ENCODE peak calls at places on chromosomes 1 and 21, in seven cellular contexts. One of them, this sample, is unnamed.

GRCh38 chr1:52142220-52143153 is 598 bp downstream of the ZFYVE9 start:
- DNase-seq in astrocyte of the cerebellum: peak
- DNase-seq in omental fat pad: no peak
- DNase-seq in activated T-helper 2 cell treated with anti-CD3 and anti-CD28 coated beads, Interferon-gamma antibody, Interleukin-2, Interleukin-4, amounts not matched to agents 10 μg/mL and 5 μg/mL and 100 μg/mL, durations not matched to agents 14 hours and 24 hours and 36 hours: peak
- DNase-seq in EL: peak
- DNase-seq in activated naive CD8-positive, alpha-beta T cell treated with anti-CD3 and anti-CD28 coated beads, Interleukin-2, amount 50 U/mL, for 24 hours: peak
- DNase-seq in cardiac fibroblast: peak
- DNase-seq in this sample: peak

GRCh38 chr1:111832521-111833155 is 76.9 kb downstream of the DDX20 start:
- DNase-seq in activated naive CD8-positive, alpha-beta T cell treated with anti-CD3 and anti-CD28 coated beads, Interleukin-2, amount 50 U/mL, for 24 hours: no peak
- DNase-seq in EL: no peak
- DNase-seq in cardiac fibroblast: no peak
- DNase-seq in activated T-helper 2 cell treated with anti-CD3 and anti-CD28 coated beads, Interferon-gamma antibody, Interleukin-2, Interleukin-4, amounts not matched to agents 10 μg/mL and 5 μg/mL and 100 μg/mL, durations not matched to agents 14 hours and 24 hours and 36 hours: no peak
- DNase-seq in omental fat pad: no peak
- DNase-seq in astrocyte of the cerebellum: no peak
- DNase-seq in this sample: no peak

GRCh38 chr1:119222271-119222670 is 81.8 kb upstream of the WARS2 start:
- DNase-seq in EL: no peak
- DNase-seq in activated naive CD8-positive, alpha-beta T cell treated with anti-CD3 and anti-CD28 coated beads, Interleukin-2, amount 50 U/mL, for 24 hours: no peak
- DNase-seq in cardiac fibroblast: no peak
- DNase-seq in omental fat pad: no peak
- DNase-seq in activated T-helper 2 cell treated with anti-CD3 and anti-CD28 coated beads, Interferon-gamma antibody, Interleukin-2, Interleukin-4, amounts not matched to agents 10 μg/mL and 5 μg/mL and 100 μg/mL, durations not matched to agents 14 hours and 24 hours and 36 hours: no peak
- DNase-seq in astrocyte of the cerebellum: no peak
- DNase-seq in this sample: no peak

GRCh38 chr1:20237646-20238045 is 51.3 kb upstream of the PLA2G2C start:
- DNase-seq in activated T-helper 2 cell treated with anti-CD3 and anti-CD28 coated beads, Interferon-gamma antibody, Interleukin-2, Interleukin-4, amounts not matched to agents 10 μg/mL and 5 μg/mL and 100 μg/mL, durations not matched to agents 14 hours and 24 hours and 36 hours: no peak
- DNase-seq in cardiac fibroblast: no peak
- DNase-seq in EL: no peak
- DNase-seq in omental fat pad: no peak
- DNase-seq in activated naive CD8-positive, alpha-beta T cell treated with anti-CD3 and anti-CD28 coated beads, Interleukin-2, amount 50 U/mL, for 24 hours: no peak
- DNase-seq in astrocyte of the cerebellum: no peak
- DNase-seq in this sample: no peak

GRCh38 chr1:212621043-212621829 is 12.7 kb downstream of the ATF3 start:
- DNase-seq in EL: no peak
- DNase-seq in cardiac fibroblast: no peak
- DNase-seq in astrocyte of the cerebellum: no peak
- DNase-seq in activated T-helper 2 cell treated with anti-CD3 and anti-CD28 coated beads, Interferon-gamma antibody, Interleukin-2, Interleukin-4, amounts not matched to agents 10 μg/mL and 5 μg/mL and 100 μg/mL, durations not matched to agents 14 hours and 24 hours and 36 hours: no peak
- DNase-seq in omental fat pad: no peak
- DNase-seq in activated naive CD8-positive, alpha-beta T cell treated with anti-CD3 and anti-CD28 coated beads, Interleukin-2, amount 50 U/mL, for 24 hours: no peak
- DNase-seq in this sample: no peak

GRCh38 chr1:28171246-28171645 is 5.2 kb downstream of the PTAFR start:
- DNase-seq in cardiac fibroblast: no peak
- DNase-seq in activated naive CD8-positive, alpha-beta T cell treated with anti-CD3 and anti-CD28 coated beads, Interleukin-2, amount 50 U/mL, for 24 hours: no peak
- DNase-seq in omental fat pad: no peak
- DNase-seq in astrocyte of the cerebellum: no peak
- DNase-seq in EL: no peak
- DNase-seq in activated T-helper 2 cell treated with anti-CD3 and anti-CD28 coated beads, Interferon-gamma antibody, Interleukin-2, Interleukin-4, amounts not matched to agents 10 μg/mL and 5 μg/mL and 100 μg/mL, durations not matched to agents 14 hours and 24 hours and 36 hours: no peak
- DNase-seq in this sample: no peak

GRCh38 chr1:104648269-104648691 is 898.6 kb downstream of the AMY1C start:
- DNase-seq in activated naive CD8-positive, alpha-beta T cell treated with anti-CD3 and anti-CD28 coated beads, Interleukin-2, amount 50 U/mL, for 24 hours: no peak
- DNase-seq in astrocyte of the cerebellum: no peak
- DNase-seq in EL: no peak
- DNase-seq in omental fat pad: no peak
- DNase-seq in activated T-helper 2 cell treated with anti-CD3 and anti-CD28 coated beads, Interferon-gamma antibody, Interleukin-2, Interleukin-4, amounts not matched to agents 10 μg/mL and 5 μg/mL and 100 μg/mL, durations not matched to agents 14 hours and 24 hours and 36 hours: no peak
- DNase-seq in cardiac fibroblast: peak
- DNase-seq in this sample: no peak

GRCh38 chr1:171935664-171936063 is 94.4 kb downstream of the DNM3 start:
- DNase-seq in cardiac fibroblast: no peak
- DNase-seq in activated naive CD8-positive, alpha-beta T cell treated with anti-CD3 and anti-CD28 coated beads, Interleukin-2, amount 50 U/mL, for 24 hours: no peak
- DNase-seq in activated T-helper 2 cell treated with anti-CD3 and anti-CD28 coated beads, Interferon-gamma antibody, Interleukin-2, Interleukin-4, amounts not matched to agents 10 μg/mL and 5 μg/mL and 100 μg/mL, durations not matched to agents 14 hours and 24 hours and 36 hours: no peak
- DNase-seq in omental fat pad: no peak
- DNase-seq in EL: no peak
- DNase-seq in astrocyte of the cerebellum: no peak
- DNase-seq in this sample: no peak

GRCh38 chr1:151049458-151049857 is 1.9 kb downstream of the C1orf56 start:
- DNase-seq in EL: no peak
- DNase-seq in cardiac fibroblast: no peak
- DNase-seq in activated T-helper 2 cell treated with anti-CD3 and anti-CD28 coated beads, Interferon-gamma antibody, Interleukin-2, Interleukin-4, amounts not matched to agents 10 μg/mL and 5 μg/mL and 100 μg/mL, durations not matched to agents 14 hours and 24 hours and 36 hours: no peak
- DNase-seq in activated naive CD8-positive, alpha-beta T cell treated with anti-CD3 and anti-CD28 coated beads, Interleukin-2, amount 50 U/mL, for 24 hours: no peak
- DNase-seq in astrocyte of the cerebellum: no peak
- DNase-seq in omental fat pad: no peak
- DNase-seq in this sample: no peak

GRCh38 chr1:91148641-91149069 is 126.8 kb upstream of the ZNF644 start:
- DNase-seq in activated naive CD8-positive, alpha-beta T cell treated with anti-CD3 and anti-CD28 coated beads, Interleukin-2, amount 50 U/mL, for 24 hours: no peak
- DNase-seq in activated T-helper 2 cell treated with anti-CD3 and anti-CD28 coated beads, Interferon-gamma antibody, Interleukin-2, Interleukin-4, amounts not matched to agents 10 μg/mL and 5 μg/mL and 100 μg/mL, durations not matched to agents 14 hours and 24 hours and 36 hours: no peak
- DNase-seq in cardiac fibroblast: no peak
- DNase-seq in omental fat pad: no peak
- DNase-seq in astrocyte of the cerebellum: no peak
- DNase-seq in EL: no peak
- DNase-seq in this sample: no peak

GRCh38 chr21:39637197-39637970 is 24.6 kb downstream of the B3GALT5 start:
- DNase-seq in astrocyte of the cerebellum: no peak
- DNase-seq in omental fat pad: no peak
- DNase-seq in cardiac fibroblast: no peak
- DNase-seq in activated naive CD8-positive, alpha-beta T cell treated with anti-CD3 and anti-CD28 coated beads, Interleukin-2, amount 50 U/mL, for 24 hours: no peak
- DNase-seq in activated T-helper 2 cell treated with anti-CD3 and anti-CD28 coated beads, Interferon-gamma antibody, Interleukin-2, Interleukin-4, amounts not matched to agents 10 μg/mL and 5 μg/mL and 100 μg/mL, durations not matched to agents 14 hours and 24 hours and 36 hours: no peak
- DNase-seq in EL: no peak
- DNase-seq in this sample: no peak

GRCh38 chr1:41648844-41649243 is 164.4 kb upstream of the EDN2 start:
- DNase-seq in astrocyte of the cerebellum: no peak
- DNase-seq in cardiac fibroblast: no peak
- DNase-seq in activated naive CD8-positive, alpha-beta T cell treated with anti-CD3 and anti-CD28 coated beads, Interleukin-2, amount 50 U/mL, for 24 hours: no peak
- DNase-seq in activated T-helper 2 cell treated with anti-CD3 and anti-CD28 coated beads, Interferon-gamma antibody, Interleukin-2, Interleukin-4, amounts not matched to agents 10 μg/mL and 5 μg/mL and 100 μg/mL, durations not matched to agents 14 hours and 24 hours and 36 hours: no peak
- DNase-seq in EL: no peak
- DNase-seq in omental fat pad: no peak
- DNase-seq in this sample: no peak

GRCh38 chr1:88780485-88780884 is 96.4 kb downstream of the PKN2 start:
- DNase-seq in activated naive CD8-positive, alpha-beta T cell treated with anti-CD3 and anti-CD28 coated beads, Interleukin-2, amount 50 U/mL, for 24 hours: no peak
- DNase-seq in astrocyte of the cerebellum: no peak
- DNase-seq in activated T-helper 2 cell treated with anti-CD3 and anti-CD28 coated beads, Interferon-gamma antibody, Interleukin-2, Interleukin-4, amounts not matched to agents 10 μg/mL and 5 μg/mL and 100 μg/mL, durations not matched to agents 14 hours and 24 hours and 36 hours: no peak
- DNase-seq in cardiac fibroblast: no peak
- DNase-seq in omental fat pad: no peak
- DNase-seq in EL: no peak
- DNase-seq in this sample: no peak

GRCh38 chr1:246365708-246366107 is 141.4 kb downstream of the SMYD3 start:
- DNase-seq in cardiac fibroblast: no peak
- DNase-seq in astrocyte of the cerebellum: no peak
- DNase-seq in EL: no peak
- DNase-seq in activated T-helper 2 cell treated with anti-CD3 and anti-CD28 coated beads, Interferon-gamma antibody, Interleukin-2, Interleukin-4, amounts not matched to agents 10 μg/mL and 5 μg/mL and 100 μg/mL, durations not matched to agents 14 hours and 24 hours and 36 hours: no peak
- DNase-seq in omental fat pad: no peak
- DNase-seq in activated naive CD8-positive, alpha-beta T cell treated with anti-CD3 and anti-CD28 coated beads, Interleukin-2, amount 50 U/mL, for 24 hours: no peak
- DNase-seq in this sample: no peak

GRCh38 chr21:29481641-29482040 is 182.9 kb downstream of the BACH1 start:
- DNase-seq in cardiac fibroblast: peak
- DNase-seq in omental fat pad: no peak
- DNase-seq in EL: peak
- DNase-seq in activated naive CD8-positive, alpha-beta T cell treated with anti-CD3 and anti-CD28 coated beads, Interleukin-2, amount 50 U/mL, for 24 hours: no peak
- DNase-seq in activated T-helper 2 cell treated with anti-CD3 and anti-CD28 coated beads, Interferon-gamma antibody, Interleukin-2, Interleukin-4, amounts not matched to agents 10 μg/mL and 5 μg/mL and 100 μg/mL, durations not matched to agents 14 hours and 24 hours and 36 hours: no peak
- DNase-seq in astrocyte of the cerebellum: peak
- DNase-seq in this sample: no peak

GRCh38 chr1:88291902-88292301 is 392.2 kb upstream of the PKN2 start:
- DNase-seq in activated T-helper 2 cell treated with anti-CD3 and anti-CD28 coated beads, Interferon-gamma antibody, Interleukin-2, Interleukin-4, amounts not matched to agents 10 μg/mL and 5 μg/mL and 100 μg/mL, durations not matched to agents 14 hours and 24 hours and 36 hours: no peak
- DNase-seq in activated naive CD8-positive, alpha-beta T cell treated with anti-CD3 and anti-CD28 coated beads, Interleukin-2, amount 50 U/mL, for 24 hours: no peak
- DNase-seq in astrocyte of the cerebellum: no peak
- DNase-seq in cardiac fibroblast: no peak
- DNase-seq in omental fat pad: no peak
- DNase-seq in EL: no peak
- DNase-seq in this sample: no peak

GRCh38 chr1:183604048-183604808 is 14.0 kb upstream of the NCF2 start:
- DNase-seq in EL: peak
- DNase-seq in astrocyte of the cerebellum: peak
- DNase-seq in cardiac fibroblast: peak
- DNase-seq in activated T-helper 2 cell treated with anti-CD3 and anti-CD28 coated beads, Interferon-gamma antibody, Interleukin-2, Interleukin-4, amounts not matched to agents 10 μg/mL and 5 μg/mL and 100 μg/mL, durations not matched to agents 14 hours and 24 hours and 36 hours: no peak
- DNase-seq in activated naive CD8-positive, alpha-beta T cell treated with anti-CD3 and anti-CD28 coated beads, Interleukin-2, amount 50 U/mL, for 24 hours: no peak
- DNase-seq in omental fat pad: no peak
- DNase-seq in this sample: no peak

GRCh38 chr1:21297975-21298374 is 7.7 kb upstream of the ECE1 start:
- DNase-seq in omental fat pad: no peak
- DNase-seq in cardiac fibroblast: peak
- DNase-seq in activated T-helper 2 cell treated with anti-CD3 and anti-CD28 coated beads, Interferon-gamma antibody, Interleukin-2, Interleukin-4, amounts not matched to agents 10 μg/mL and 5 μg/mL and 100 μg/mL, durations not matched to agents 14 hours and 24 hours and 36 hours: no peak
- DNase-seq in astrocyte of the cerebellum: no peak
- DNase-seq in activated naive CD8-positive, alpha-beta T cell treated with anti-CD3 and anti-CD28 coated beads, Interleukin-2, amount 50 U/mL, for 24 hours: no peak
- DNase-seq in EL: peak
- DNase-seq in this sample: no peak

GRCh38 chr1:116232989-116233514 is 121.9 kb downstream of the MAB21L3 start:
- DNase-seq in activated T-helper 2 cell treated with anti-CD3 and anti-CD28 coated beads, Interferon-gamma antibody, Interleukin-2, Interleukin-4, amounts not matched to agents 10 μg/mL and 5 μg/mL and 100 μg/mL, durations not matched to agents 14 hours and 24 hours and 36 hours: no peak
- DNase-seq in omental fat pad: no peak
- DNase-seq in activated naive CD8-positive, alpha-beta T cell treated with anti-CD3 and anti-CD28 coated beads, Interleukin-2, amount 50 U/mL, for 24 hours: no peak
- DNase-seq in cardiac fibroblast: no peak
- DNase-seq in EL: no peak
- DNase-seq in astrocyte of the cerebellum: no peak
- DNase-seq in this sample: no peak

GRCh38 chr1:30740952-30741894 is 16.4 kb downstream of the LAPTM5 start:
- DNase-seq in astrocyte of the cerebellum: no peak
- DNase-seq in omental fat pad: no peak
- DNase-seq in activated naive CD8-positive, alpha-beta T cell treated with anti-CD3 and anti-CD28 coated beads, Interleukin-2, amount 50 U/mL, for 24 hours: no peak
- DNase-seq in cardiac fibroblast: no peak
- DNase-seq in activated T-helper 2 cell treated with anti-CD3 and anti-CD28 coated beads, Interferon-gamma antibody, Interleukin-2, Interleukin-4, amounts not matched to agents 10 μg/mL and 5 μg/mL and 100 μg/mL, durations not matched to agents 14 hours and 24 hours and 36 hours: no peak
- DNase-seq in EL: no peak
- DNase-seq in this sample: no peak

GRCh38 chr1:245428681-245429080 is 273.9 kb downstream of the KIF26B start:
- DNase-seq in activated T-helper 2 cell treated with anti-CD3 and anti-CD28 coated beads, Interferon-gamma antibody, Interleukin-2, Interleukin-4, amounts not matched to agents 10 μg/mL and 5 μg/mL and 100 μg/mL, durations not matched to agents 14 hours and 24 hours and 36 hours: no peak
- DNase-seq in astrocyte of the cerebellum: no peak
- DNase-seq in omental fat pad: no peak
- DNase-seq in EL: no peak
- DNase-seq in cardiac fibroblast: no peak
- DNase-seq in activated naive CD8-positive, alpha-beta T cell treated with anti-CD3 and anti-CD28 coated beads, Interleukin-2, amount 50 U/mL, for 24 hours: no peak
- DNase-seq in this sample: no peak

GRCh38 chr1:109246141-109246551 is 3.2 kb upstream of the CELSR2 start:
- DNase-seq in cardiac fibroblast: no peak
- DNase-seq in activated T-helper 2 cell treated with anti-CD3 and anti-CD28 coated beads, Interferon-gamma antibody, Interleukin-2, Interleukin-4, amounts not matched to agents 10 μg/mL and 5 μg/mL and 100 μg/mL, durations not matched to agents 14 hours and 24 hours and 36 hours: no peak
- DNase-seq in activated naive CD8-positive, alpha-beta T cell treated with anti-CD3 and anti-CD28 coated beads, Interleukin-2, amount 50 U/mL, for 24 hours: no peak
- DNase-seq in astrocyte of the cerebellum: no peak
- DNase-seq in omental fat pad: no peak
- DNase-seq in EL: no peak
- DNase-seq in this sample: no peak

GRCh38 chr1:161088587-161089110 is 709 bp downstream of the NECTIN4 start:
- DNase-seq in activated T-helper 2 cell treated with anti-CD3 and anti-CD28 coated beads, Interferon-gamma antibody, Interleukin-2, Interleukin-4, amounts not matched to agents 10 μg/mL and 5 μg/mL and 100 μg/mL, durations not matched to agents 14 hours and 24 hours and 36 hours: no peak
- DNase-seq in omental fat pad: no peak
- DNase-seq in activated naive CD8-positive, alpha-beta T cell treated with anti-CD3 and anti-CD28 coated beads, Interleukin-2, amount 50 U/mL, for 24 hours: no peak
- DNase-seq in EL: peak
- DNase-seq in cardiac fibroblast: peak
- DNase-seq in astrocyte of the cerebellum: no peak
- DNase-seq in this sample: no peak

GRCh38 chr1:213008564-213008963 is 7.1 kb downstream of the ANGEL2 start:
- DNase-seq in activated naive CD8-positive, alpha-beta T cell treated with anti-CD3 and anti-CD28 coated beads, Interleukin-2, amount 50 U/mL, for 24 hours: no peak
- DNase-seq in activated T-helper 2 cell treated with anti-CD3 and anti-CD28 coated beads, Interferon-gamma antibody, Interleukin-2, Interleukin-4, amounts not matched to agents 10 μg/mL and 5 μg/mL and 100 μg/mL, durations not matched to agents 14 hours and 24 hours and 36 hours: no peak
- DNase-seq in astrocyte of the cerebellum: no peak
- DNase-seq in omental fat pad: no peak
- DNase-seq in cardiac fibroblast: no peak
- DNase-seq in EL: no peak
- DNase-seq in this sample: no peak

GRCh38 chr1:201904579-201904978 is 15.9 kb downstream of the SHISA4 start:
- DNase-seq in cardiac fibroblast: peak
- DNase-seq in omental fat pad: no peak
- DNase-seq in EL: peak
- DNase-seq in astrocyte of the cerebellum: peak
- DNase-seq in activated T-helper 2 cell treated with anti-CD3 and anti-CD28 coated beads, Interferon-gamma antibody, Interleukin-2, Interleukin-4, amounts not matched to agents 10 μg/mL and 5 μg/mL and 100 μg/mL, durations not matched to agents 14 hours and 24 hours and 36 hours: no peak
- DNase-seq in activated naive CD8-positive, alpha-beta T cell treated with anti-CD3 and anti-CD28 coated beads, Interleukin-2, amount 50 U/mL, for 24 hours: no peak
- DNase-seq in this sample: no peak

GRCh38 chr1:155529929-155530328 is 32.7 kb downstream of the ASH1L start:
- DNase-seq in omental fat pad: no peak
- DNase-seq in EL: no peak
- DNase-seq in activated T-helper 2 cell treated with anti-CD3 and anti-CD28 coated beads, Interferon-gamma antibody, Interleukin-2, Interleukin-4, amounts not matched to agents 10 μg/mL and 5 μg/mL and 100 μg/mL, durations not matched to agents 14 hours and 24 hours and 36 hours: no peak
- DNase-seq in astrocyte of the cerebellum: no peak
- DNase-seq in activated naive CD8-positive, alpha-beta T cell treated with anti-CD3 and anti-CD28 coated beads, Interleukin-2, amount 50 U/mL, for 24 hours: no peak
- DNase-seq in cardiac fibroblast: no peak
- DNase-seq in this sample: no peak

GRCh38 chr1:115727706-115728249 is 40.7 kb downstream of the CASQ2 start:
- DNase-seq in cardiac fibroblast: peak
- DNase-seq in EL: peak
- DNase-seq in omental fat pad: no peak
- DNase-seq in astrocyte of the cerebellum: peak
- DNase-seq in activated T-helper 2 cell treated with anti-CD3 and anti-CD28 coated beads, Interferon-gamma antibody, Interleukin-2, Interleukin-4, amounts not matched to agents 10 μg/mL and 5 μg/mL and 100 μg/mL, durations not matched to agents 14 hours and 24 hours and 36 hours: no peak
- DNase-seq in activated naive CD8-positive, alpha-beta T cell treated with anti-CD3 and anti-CD28 coated beads, Interleukin-2, amount 50 U/mL, for 24 hours: no peak
- DNase-seq in this sample: peak

GRCh38 chr1:192579319-192579738 is 3.8 kb downstream of the RGS1 start:
- DNase-seq in EL: peak
- DNase-seq in astrocyte of the cerebellum: no peak
- DNase-seq in activated naive CD8-positive, alpha-beta T cell treated with anti-CD3 and anti-CD28 coated beads, Interleukin-2, amount 50 U/mL, for 24 hours: no peak
- DNase-seq in activated T-helper 2 cell treated with anti-CD3 and anti-CD28 coated beads, Interferon-gamma antibody, Interleukin-2, Interleukin-4, amounts not matched to agents 10 μg/mL and 5 μg/mL and 100 μg/mL, durations not matched to agents 14 hours and 24 hours and 36 hours: no peak
- DNase-seq in cardiac fibroblast: peak
- DNase-seq in omental fat pad: no peak
- DNase-seq in this sample: no peak

GRCh38 chr1:208369050-208369449 is 124.9 kb upstream of the PLXNA2 start:
- DNase-seq in EL: no peak
- DNase-seq in activated naive CD8-positive, alpha-beta T cell treated with anti-CD3 and anti-CD28 coated beads, Interleukin-2, amount 50 U/mL, for 24 hours: no peak
- DNase-seq in astrocyte of the cerebellum: no peak
- DNase-seq in activated T-helper 2 cell treated with anti-CD3 and anti-CD28 coated beads, Interferon-gamma antibody, Interleukin-2, Interleukin-4, amounts not matched to agents 10 μg/mL and 5 μg/mL and 100 μg/mL, durations not matched to agents 14 hours and 24 hours and 36 hours: no peak
- DNase-seq in omental fat pad: no peak
- DNase-seq in cardiac fibroblast: no peak
- DNase-seq in this sample: no peak

GRCh38 chr1:41435570-41436178 is 48.8 kb downstream of the EDN2 start:
- DNase-seq in astrocyte of the cerebellum: no peak
- DNase-seq in cardiac fibroblast: no peak
- DNase-seq in activated naive CD8-positive, alpha-beta T cell treated with anti-CD3 and anti-CD28 coated beads, Interleukin-2, amount 50 U/mL, for 24 hours: no peak
- DNase-seq in activated T-helper 2 cell treated with anti-CD3 and anti-CD28 coated beads, Interferon-gamma antibody, Interleukin-2, Interleukin-4, amounts not matched to agents 10 μg/mL and 5 μg/mL and 100 μg/mL, durations not matched to agents 14 hours and 24 hours and 36 hours: no peak
- DNase-seq in omental fat pad: no peak
- DNase-seq in EL: peak
- DNase-seq in this sample: no peak

GRCh38 chr1:67723620-67724019 is 38.6 kb downstream of the GADD45A start:
- DNase-seq in omental fat pad: no peak
- DNase-seq in activated naive CD8-positive, alpha-beta T cell treated with anti-CD3 and anti-CD28 coated beads, Interleukin-2, amount 50 U/mL, for 24 hours: no peak
- DNase-seq in astrocyte of the cerebellum: no peak
- DNase-seq in activated T-helper 2 cell treated with anti-CD3 and anti-CD28 coated beads, Interferon-gamma antibody, Interleukin-2, Interleukin-4, amounts not matched to agents 10 μg/mL and 5 μg/mL and 100 μg/mL, durations not matched to agents 14 hours and 24 hours and 36 hours: no peak
- DNase-seq in EL: peak
- DNase-seq in cardiac fibroblast: peak
- DNase-seq in this sample: no peak

GRCh38 chr1:171141336-171142051 is 43.6 kb upstream of the FMO2 start:
- DNase-seq in omental fat pad: no peak
- DNase-seq in cardiac fibroblast: peak
- DNase-seq in astrocyte of the cerebellum: peak
- DNase-seq in EL: peak
- DNase-seq in activated naive CD8-positive, alpha-beta T cell treated with anti-CD3 and anti-CD28 coated beads, Interleukin-2, amount 50 U/mL, for 24 hours: no peak
- DNase-seq in activated T-helper 2 cell treated with anti-CD3 and anti-CD28 coated beads, Interferon-gamma antibody, Interleukin-2, Interleukin-4, amounts not matched to agents 10 μg/mL and 5 μg/mL and 100 μg/mL, durations not matched to agents 14 hours and 24 hours and 36 hours: no peak
- DNase-seq in this sample: no peak

GRCh38 chr1:23184203-23184602 is 15.5 kb upstream of the LUZP1 start:
- DNase-seq in activated naive CD8-positive, alpha-beta T cell treated with anti-CD3 and anti-CD28 coated beads, Interleukin-2, amount 50 U/mL, for 24 hours: no peak
- DNase-seq in activated T-helper 2 cell treated with anti-CD3 and anti-CD28 coated beads, Interferon-gamma antibody, Interleukin-2, Interleukin-4, amounts not matched to agents 10 μg/mL and 5 μg/mL and 100 μg/mL, durations not matched to agents 14 hours and 24 hours and 36 hours: no peak
- DNase-seq in cardiac fibroblast: no peak
- DNase-seq in EL: no peak
- DNase-seq in omental fat pad: no peak
- DNase-seq in astrocyte of the cerebellum: no peak
- DNase-seq in this sample: no peak

GRCh38 chr1:234535763-234536515 is 57.0 kb upstream of the TARBP1 start:
- DNase-seq in activated T-helper 2 cell treated with anti-CD3 and anti-CD28 coated beads, Interferon-gamma antibody, Interleukin-2, Interleukin-4, amounts not matched to agents 10 μg/mL and 5 μg/mL and 100 μg/mL, durations not matched to agents 14 hours and 24 hours and 36 hours: no peak
- DNase-seq in EL: no peak
- DNase-seq in astrocyte of the cerebellum: no peak
- DNase-seq in omental fat pad: no peak
- DNase-seq in cardiac fibroblast: peak
- DNase-seq in activated naive CD8-positive, alpha-beta T cell treated with anti-CD3 and anti-CD28 coated beads, Interleukin-2, amount 50 U/mL, for 24 hours: no peak
- DNase-seq in this sample: no peak

GRCh38 chr1:6638226-6638625 is 13.6 kb downstream of the THAP3 start:
- DNase-seq in activated naive CD8-positive, alpha-beta T cell treated with anti-CD3 and anti-CD28 coated beads, Interleukin-2, amount 50 U/mL, for 24 hours: no peak
- DNase-seq in cardiac fibroblast: peak
- DNase-seq in EL: no peak
- DNase-seq in astrocyte of the cerebellum: peak
- DNase-seq in omental fat pad: no peak
- DNase-seq in activated T-helper 2 cell treated with anti-CD3 and anti-CD28 coated beads, Interferon-gamma antibody, Interleukin-2, Interleukin-4, amounts not matched to agents 10 μg/mL and 5 μg/mL and 100 μg/mL, durations not matched to agents 14 hours and 24 hours and 36 hours: no peak
- DNase-seq in this sample: peak

GRCh38 chr1:177032434-177032833 is 132.1 kb downstream of the ASTN1 start:
- DNase-seq in astrocyte of the cerebellum: no peak
- DNase-seq in EL: no peak
- DNase-seq in activated naive CD8-positive, alpha-beta T cell treated with anti-CD3 and anti-CD28 coated beads, Interleukin-2, amount 50 U/mL, for 24 hours: no peak
- DNase-seq in omental fat pad: no peak
- DNase-seq in activated T-helper 2 cell treated with anti-CD3 and anti-CD28 coated beads, Interferon-gamma antibody, Interleukin-2, Interleukin-4, amounts not matched to agents 10 μg/mL and 5 μg/mL and 100 μg/mL, durations not matched to agents 14 hours and 24 hours and 36 hours: no peak
- DNase-seq in cardiac fibroblast: no peak
- DNase-seq in this sample: no peak

GRCh38 chr1:169363046-169363756 is 4.4 kb downstream of the NME7 start:
- DNase-seq in activated naive CD8-positive, alpha-beta T cell treated with anti-CD3 and anti-CD28 coated beads, Interleukin-2, amount 50 U/mL, for 24 hours: peak
- DNase-seq in EL: peak
- DNase-seq in cardiac fibroblast: peak
- DNase-seq in astrocyte of the cerebellum: peak
- DNase-seq in omental fat pad: no peak
- DNase-seq in activated T-helper 2 cell treated with anti-CD3 and anti-CD28 coated beads, Interferon-gamma antibody, Interleukin-2, Interleukin-4, amounts not matched to agents 10 μg/mL and 5 μg/mL and 100 μg/mL, durations not matched to agents 14 hours and 24 hours and 36 hours: peak
- DNase-seq in this sample: no peak

This sample was measured in upper lobe of left lung.